ENCODE peak calls at places on chromosomes 6 and 20, in four cellular contexts. J, W, D and A are unnamed samples.

GRCh38 chr20:38109025-38109541 is 56.0 kb downstream of the TGM2 start:
- DNase-seq in J (no peak), W (no peak), D (no peak), A (no peak)

GRCh38 chr6:29676981-29677601 is 3.9 kb downstream of the ZFP57 start:
- DNase-seq in J (no peak), W (no peak), D (no peak), A (no peak)

GRCh38 chr6:169701218-169701952 is 444 bp downstream of the WDR27 start:
- DNase-seq in J (no peak), W (no peak), D (no peak), A (peak)

GRCh38 chr20:23049933-23050838 is 714 bp upstream of the THBD start:
- DNase-seq in J (peak), W (no peak), D (no peak), A (no peak)

GRCh38 chr6:15595461-15596173 is 67.2 kb downstream of the DTNBP1 start:
- DNase-seq in J (no peak), W (no peak), D (no peak), A (no peak)

GRCh38 chr6:153965996-153966395 is 73.0 kb upstream of the OPRM1 start:
- DNase-seq in J (no peak), W (no peak), D (no peak), A (no peak)

GRCh38 chr20:56032251-56032650 is 26.9 kb upstream of the CBLN4 start:
- DNase-seq in J (no peak), W (no peak), D (no peak), A (peak)

GRCh38 chr6:44779130-44779826 is 391.8 kb downstream of the CDC5L start:
- DNase-seq in J (no peak), W (peak), D (no peak), A (no peak)

GRCh38 chr6:110828396-110828795 is 13.1 kb upstream of the CDK19 start:
- DNase-seq in J (no peak), W (no peak), D (no peak), A (no peak)

GRCh38 chr6:52994789-52995078 is 350 bp downstream of the GSTA4 start:
- DNase-seq in J (peak), W (no peak), D (no peak), A (peak)

GRCh38 chr6:27651371-27651732 is 178.4 kb upstream of the ZNF184 start:
- DNase-seq in J (no peak), W (no peak), D (no peak), A (peak)

GRCh38 chr20:62852196-62852595 is 9.4 kb downstream of the TCFL5 start:
- DNase-seq in J (no peak), W (no peak), D (no peak), A (no peak)

GRCh38 chr6:132972971-132973370 is 158.6 kb downstream of the RPS12 start:
- DNase-seq in J (no peak), W (no peak), D (no peak), A (no peak)

GRCh38 chr6:35146453-35146852 is 5.3 kb upstream of the TCP11 start:
- DNase-seq in J (peak), W (no peak), D (peak), A (peak)

GRCh38 chr6:157996201-157996712 is 14.6 kb downstream of the SYNJ2 start:
- DNase-seq in J (no peak), W (no peak), D (no peak), A (no peak)

DNA sequence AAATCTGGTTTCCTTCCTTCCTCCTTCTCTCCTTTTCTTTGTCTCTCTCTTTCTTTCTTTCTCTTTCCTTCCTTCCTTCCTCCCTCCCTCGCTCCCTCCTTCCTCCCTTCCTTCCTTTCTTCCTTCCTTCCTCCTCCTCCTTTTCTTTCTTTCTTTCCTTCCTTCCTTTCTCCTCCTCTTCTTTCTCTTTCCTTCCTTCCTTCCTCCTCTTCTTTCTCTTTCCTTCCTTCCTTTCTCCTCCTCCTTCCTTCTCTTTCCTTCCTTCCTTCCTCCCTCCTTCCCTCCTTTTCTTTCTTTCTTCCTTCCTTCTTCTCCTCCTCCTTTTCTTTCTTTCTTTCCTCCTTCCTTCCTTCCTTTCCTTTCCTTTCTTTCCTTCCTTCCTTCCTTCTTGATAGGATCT is 61.2 kb downstream of the VIP start:
- DNase-seq in J (no peak), W (no peak), D (no peak), A (no peak)
- TF ChIP-seq NR2C2 in J (no peak), W (no peak), D (no peak), A (no peak)

GRCh38 chr6:1777921-1778692 is 168.4 kb downstream of the FOXC1 start:
- DNase-seq in J (no peak), W (no peak), D (no peak), A (no peak)

GRCh38 chr6:1786455-1787108 is 176.9 kb downstream of the FOXC1 start:
- DNase-seq in J (no peak), W (peak), D (no peak), A (no peak)

GRCh38 chr6:1778693-1779235 is 169.0 kb downstream of the FOXC1 start:
- DNase-seq in J (no peak), W (no peak), D (no peak), A (no peak)

GRCh38 chr6:1780468-1780867 is 170.8 kb downstream of the FOXC1 start:
- DNase-seq in J (no peak), W (no peak), D (no peak), A (no peak)

GRCh38 chr6:1781152-1781848 is 171.6 kb downstream of the FOXC1 start:
- DNase-seq in J (no peak), W (no peak), D (no peak), A (no peak)
- TF ChIP-seq NR2C2 in J (no peak), W (no peak), D (no peak), A (no peak)

GRCh38 chr6:63799813-63800212 is 164.2 kb downstream of the PHF3 start:
- DNase-seq in J (no peak), W (no peak), D (peak), A (no peak)
- TF ChIP-seq NR2C2 in J (no peak), W (no peak), D (no peak), A (no peak)

DNA sequence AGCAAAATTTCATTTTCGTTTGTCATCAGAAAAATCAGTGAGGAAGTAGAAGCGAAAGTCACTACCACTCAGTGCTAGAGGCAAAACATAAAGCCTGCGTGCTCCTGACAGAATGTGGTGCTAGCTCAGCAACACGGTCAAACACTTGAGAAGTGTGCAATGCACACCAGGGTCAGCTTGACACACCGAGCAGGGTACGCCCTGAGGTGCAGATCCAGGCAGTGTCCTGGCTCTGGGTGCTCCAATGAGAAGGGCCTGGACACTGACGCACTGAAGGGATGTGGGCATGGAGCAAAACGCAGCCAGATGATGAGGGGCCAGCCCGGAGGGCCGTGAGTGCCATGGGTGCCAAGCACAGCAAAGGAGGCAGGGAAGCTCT is 5.9 kb downstream of the RNASET2 start:
- DNase-seq in J (no peak), W (no peak), D (no peak), A (no peak)
- TF ChIP-seq NR2C2 in J (no peak), W (no peak), D (no peak), A (no peak)

DNA sequence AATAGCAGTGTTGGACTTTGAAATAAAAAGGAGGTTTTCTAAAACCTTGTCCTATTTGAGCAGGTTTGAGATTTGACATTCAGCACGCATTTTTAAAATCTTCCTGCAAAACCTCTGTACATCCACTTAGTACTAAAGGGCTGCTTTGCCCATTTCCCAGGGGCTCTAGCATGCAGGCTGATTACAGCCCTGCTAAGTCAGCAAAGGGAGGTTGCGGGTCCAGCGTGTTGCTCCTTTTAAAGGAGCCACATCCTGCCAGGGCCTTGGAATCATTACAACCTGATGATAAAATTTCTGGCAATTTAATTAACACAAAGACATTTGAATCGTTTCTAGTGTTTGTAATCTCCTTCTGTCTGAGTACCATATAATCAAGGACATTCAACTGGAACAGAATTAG is 455.1 kb upstream of the CITED2 start:
- DNase-seq in J (no peak), W (no peak), D (no peak), A (no peak)
- TF ChIP-seq NR2C2 in J (no peak), W (no peak), D (no peak), A (no peak)

DNA sequence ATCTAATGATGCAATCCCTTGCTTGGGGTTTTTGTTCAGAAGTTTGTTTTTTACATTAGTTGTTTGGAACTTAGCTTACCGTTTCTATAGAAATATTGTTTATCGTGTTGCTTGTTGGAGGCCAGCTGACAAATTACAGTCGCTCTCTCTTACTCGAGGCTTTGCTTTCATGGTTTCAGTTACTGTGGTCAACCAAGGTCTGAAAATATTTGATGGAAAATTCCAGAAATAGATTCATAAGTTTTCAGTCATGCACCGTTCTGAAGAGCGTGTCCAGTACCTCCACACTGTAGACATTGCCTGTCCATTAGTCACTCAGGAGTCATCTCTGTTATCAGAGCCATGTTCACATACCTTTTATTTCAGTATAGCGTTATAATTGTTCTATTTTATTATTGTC is 47.9 kb downstream of the DEK start:
- DNase-seq in J (no peak), W (no peak), D (no peak), A (no peak)
- TF ChIP-seq NR2C2 in J (no peak), W (no peak), D (no peak), A (no peak)

DNA sequence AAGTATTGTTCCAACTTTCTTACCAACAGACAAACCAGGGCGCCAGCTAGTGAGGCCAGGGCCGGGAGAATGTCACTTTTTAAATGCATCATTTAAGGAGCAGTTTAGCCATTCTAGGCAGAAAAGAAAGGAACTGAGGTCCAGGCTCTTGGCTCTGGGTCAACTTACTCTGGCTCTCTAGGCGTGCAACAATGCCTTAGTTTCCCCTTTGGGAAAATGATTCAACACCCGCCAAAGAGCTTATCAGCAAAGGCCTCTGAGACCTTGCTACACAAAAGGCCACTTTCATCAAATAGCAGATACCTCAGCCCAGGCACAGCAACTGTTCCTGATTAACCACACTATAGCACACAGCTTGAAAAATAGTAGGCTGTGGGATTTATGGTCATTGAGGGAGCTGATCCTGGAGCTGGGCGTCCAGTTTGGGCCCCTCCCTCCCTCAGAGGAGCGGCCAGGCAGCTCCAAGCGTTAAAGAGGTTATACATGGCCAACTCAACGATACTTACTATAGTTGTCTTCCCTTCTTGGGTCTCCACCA is 6.9 kb downstream of the MRPS18A start:
- DNase-seq in J (no peak), W (no peak), D (no peak), A (no peak)
- TF ChIP-seq NR2C2 in J (no peak), W (no peak), D (no peak), A (no peak)

DNA sequence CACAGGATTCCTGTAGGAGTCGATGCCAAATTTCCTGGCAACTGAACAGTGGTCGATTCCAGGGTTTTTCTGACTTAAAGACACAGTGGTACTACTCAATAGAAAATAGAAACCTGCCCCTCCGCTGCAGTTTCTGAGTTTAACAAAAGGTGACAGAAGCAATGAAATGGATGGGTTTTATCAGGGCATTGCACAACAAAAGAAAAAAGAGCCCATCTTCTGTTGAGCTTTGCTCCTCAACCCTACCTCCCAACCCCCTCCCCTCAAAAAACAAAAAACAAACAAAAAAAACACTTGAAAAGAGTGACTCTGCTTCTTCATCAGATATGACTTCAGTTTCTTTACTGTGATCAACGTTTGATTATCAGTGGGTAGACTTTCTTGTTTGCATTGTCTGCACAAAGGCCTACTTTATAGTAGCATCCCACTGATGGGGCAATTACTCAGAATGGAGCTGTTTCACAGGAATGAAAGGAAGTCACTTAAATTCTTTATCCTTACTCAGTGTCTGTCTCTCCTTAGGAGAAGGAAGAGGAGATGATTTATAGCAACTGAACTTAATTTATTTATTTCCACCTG is 96.1 kb upstream of the FOXO3 start:
- DNase-seq in J (no peak), W (no peak), D (peak), A (no peak)
- TF ChIP-seq NR2C2 in J (no peak), W (no peak), D (no peak), A (no peak)

GRCh38 chr6:37524025-37524647 is 24.4 kb upstream of the CCDC167 start:
- DNase-seq in J (no peak), W (no peak), D (no peak), A (no peak)

GRCh38 chr6:37522836-37523235 is 23.1 kb upstream of the CCDC167 start:
- DNase-seq in J (no peak), W (no peak), D (no peak), A (no peak)

GRCh38 chr6:37524919-37525318 is 25.2 kb upstream of the CCDC167 start:
- DNase-seq in J (no peak), W (no peak), D (no peak), A (no peak)

GRCh38 chr6:37523412-37523811 is 23.7 kb upstream of the CCDC167 start:
- DNase-seq in J (no peak), W (no peak), D (no peak), A (no peak)

GRCh38 chr6:37525460-37526357 is 26.0 kb upstream of the CCDC167 start:
- DNase-seq in J (peak), W (no peak), D (no peak), A (peak)
- TF ChIP-seq NR2C2 in J (no peak), W (no peak), D (no peak), A (no peak)

GRCh38 chr6:90078513-90079289 is 184.4 kb downstream of the GJA10 start:
- DNase-seq in J (no peak), W (no peak), D (no peak), A (peak)

GRCh38 chr6:90072501-90072900 is 178.2 kb downstream of the GJA10 start:
- DNase-seq in J (no peak), W (no peak), D (no peak), A (no peak)

GRCh38 chr6:90072961-90073464 is 178.7 kb downstream of the GJA10 start:
- DNase-seq in J (no peak), W (no peak), D (no peak), A (no peak)

GRCh38 chr6:90076471-90076870 is 182.2 kb downstream of the GJA10 start:
- DNase-seq in J (no peak), W (no peak), D (no peak), A (no peak)

DNA sequence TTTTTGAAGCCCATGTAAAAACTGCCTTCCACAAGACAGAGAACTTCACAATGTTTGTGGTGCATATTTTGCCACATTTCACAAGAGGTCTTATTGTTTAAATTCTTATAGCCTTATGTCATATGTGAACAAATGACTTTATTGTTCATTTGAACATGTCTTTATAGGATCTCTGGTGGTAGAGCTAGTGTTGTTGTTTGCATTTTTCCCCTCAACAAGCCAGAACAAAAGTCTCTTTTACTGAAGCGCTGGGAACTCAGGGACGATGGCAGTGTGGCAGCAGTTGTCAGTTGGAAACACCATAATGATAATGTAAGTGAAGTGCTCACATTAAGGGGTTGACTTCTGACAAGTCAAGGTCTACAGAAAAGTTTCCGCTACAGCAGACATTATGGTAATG is 179.9 kb downstream of the GJA10 start:
- DNase-seq in J (no peak), W (no peak), D (peak), A (no peak)
- TF ChIP-seq NR2C2 in J (no peak), W (no peak), D (no peak), A (no peak)